ENCODE peak calls at places on chromosomes 5 and 9, in five cellular contexts. One of them, this sample, is unnamed.
A peak's percentile ranks its signal among the peaks of the same experiment; 100 is the strongest.

GRCh38 chr5:145225529-145225928 is 609.6 kb downstream of the PRELID2 start:
- DNase-seq in HepG2: no peak
- DNase-seq in GM23248: no peak
- DNase-seq in substantia nigra: no peak
- DNase-seq in aorta: no peak
- DNase-seq in this sample: no peak

GRCh38 chr5:54021413-54022155 is 288.8 kb downstream of the ARL15 start:
- DNase-seq in substantia nigra: no peak
- DNase-seq in HepG2: no peak
- DNase-seq in GM23248: peak; percentile 15
- DNase-seq in aorta: no peak
- DNase-seq in this sample: no peak

GRCh38 chr5:154779105-154779504 is 23.9 kb downstream of the LARP1 start:
- DNase-seq in substantia nigra: no peak
- DNase-seq in GM23248: peak; percentile 95
- DNase-seq in aorta: no peak
- DNase-seq in HepG2: peak; percentile 77
- DNase-seq in this sample: no peak

GRCh38 chr5:45741110-45741509 is 44.9 kb upstream of the HCN1 start:
- DNase-seq in GM23248: no peak
- DNase-seq in substantia nigra: no peak
- DNase-seq in HepG2: no peak
- DNase-seq in aorta: no peak
- DNase-seq in this sample: no peak

GRCh38 chr9:94140791-94141790 is 56.8 kb downstream of the PTPDC1 start:
- DNase-seq in aorta: no peak
- DNase-seq in GM23248: no peak
- DNase-seq in HepG2: no peak
- DNase-seq in substantia nigra: no peak
- DNase-seq in this sample: no peak

GRCh38 chr5:95812100-95812472 is 10.4 kb downstream of the GLRX start:
- DNase-seq in GM23248: peak; percentile 18
- DNase-seq in HepG2: peak; percentile 77
- DNase-seq in substantia nigra: no peak
- DNase-seq in aorta: peak; percentile 59
- DNase-seq in this sample: no peak

GRCh38 chr9:127206666-127207065 is 57.9 kb upstream of the GARNL3 start:
- DNase-seq in substantia nigra: no peak
- DNase-seq in aorta: no peak
- DNase-seq in GM23248: no peak
- DNase-seq in HepG2: no peak
- DNase-seq in this sample: no peak

GRCh38 chr5:1001406-1002270 is 7.0 kb upstream of the NKD2 start:
- DNase-seq in aorta: peak; percentile 24
- DNase-seq in HepG2: no peak
- DNase-seq in GM23248: no peak
- DNase-seq in substantia nigra: no peak
- DNase-seq in this sample: no peak

GRCh38 chr5:155276231-155276630 is 262.7 kb downstream of the KIF4B start:
- DNase-seq in GM23248: no peak
- DNase-seq in HepG2: no peak
- DNase-seq in aorta: no peak
- DNase-seq in substantia nigra: no peak
- DNase-seq in this sample: no peak

GRCh38 chr5:142529626-142530278 is 156.1 kb downstream of the FGF1 start:
- DNase-seq in HepG2: peak; percentile 59
- DNase-seq in substantia nigra: no peak
- DNase-seq in GM23248: peak; percentile 93
- DNase-seq in aorta: no peak
- DNase-seq in this sample: no peak

GRCh38 chr9:71725590-71726338 is 42.5 kb downstream of the CEMIP2 start:
- DNase-seq in aorta: no peak
- DNase-seq in substantia nigra: no peak
- DNase-seq in HepG2: peak; percentile 95
- DNase-seq in GM23248: peak; percentile 74
- DNase-seq in this sample: no peak

GRCh38 chr5:127412698-127413097 is 104.7 kb upstream of the PRRC1 start:
- DNase-seq in HepG2: no peak
- DNase-seq in GM23248: no peak
- DNase-seq in substantia nigra: no peak
- DNase-seq in aorta: no peak
- DNase-seq in this sample: no peak

GRCh38 chr5:64923151-64923685 is 154.5 kb downstream of the CWC27 start:
- DNase-seq in substantia nigra: no peak
- DNase-seq in HepG2: no peak
- DNase-seq in GM23248: peak; percentile 9
- DNase-seq in aorta: peak; percentile 11
- DNase-seq in this sample: no peak

GRCh38 chr9:69718218-69718617 is 41.6 kb downstream of the PTAR1 start:
- DNase-seq in substantia nigra: no peak
- DNase-seq in GM23248: no peak
- DNase-seq in HepG2: peak; percentile 2
- DNase-seq in aorta: no peak
- DNase-seq in this sample: no peak

GRCh38 chr9:37679649-37680402 is 29.1 kb downstream of the FRMPD1 start:
- DNase-seq in HepG2: no peak
- DNase-seq in aorta: no peak
- DNase-seq in substantia nigra: no peak
- DNase-seq in GM23248: no peak
- DNase-seq in this sample: no peak

GRCh38 chr9:135033487-135033886 is 54.0 kb upstream of the OLFM1 start:
- DNase-seq in aorta: no peak
- DNase-seq in HepG2: no peak
- DNase-seq in GM23248: no peak
- DNase-seq in substantia nigra: no peak
- DNase-seq in this sample: no peak

GRCh38 chr5:172133359-172134029 is 54.5 kb downstream of the STK10 start:
- DNase-seq in substantia nigra: no peak
- DNase-seq in HepG2: no peak
- DNase-seq in aorta: peak; percentile 86
- DNase-seq in GM23248: peak; percentile 99
- DNase-seq in this sample: no peak

GRCh38 chr9:20331095-20331685 is 291.1 kb downstream of the MLLT3 start:
- DNase-seq in HepG2: no peak
- DNase-seq in aorta: no peak
- DNase-seq in substantia nigra: no peak
- DNase-seq in GM23248: no peak
- DNase-seq in this sample: no peak

GRCh38 chr9:129333961-129334743 is 156.1 kb upstream of the IER5L start:
- DNase-seq in substantia nigra: peak; percentile 58
- DNase-seq in HepG2: peak; percentile 94
- DNase-seq in aorta: peak; percentile 98
- DNase-seq in GM23248: peak; percentile 92
- DNase-seq in this sample: peak; percentile 45

GRCh38 chr5:132807163-132807838 is 5.8 kb upstream of the SOWAHA start:
- DNase-seq in HepG2: peak; percentile 99
- DNase-seq in aorta: no peak
- DNase-seq in GM23248: no peak
- DNase-seq in substantia nigra: peak; percentile 20
- DNase-seq in this sample: no peak

GRCh38 chr5:42870882-42871418 is 59.3 kb upstream of the SELENOP start:
- DNase-seq in GM23248: no peak
- DNase-seq in substantia nigra: no peak
- DNase-seq in HepG2: no peak
- DNase-seq in aorta: no peak
- DNase-seq in this sample: no peak

GRCh38 chr9:112970939-112971338 is 41.1 kb downstream of the ZNF883 start:
- DNase-seq in GM23248: peak; percentile 51
- DNase-seq in substantia nigra: no peak
- DNase-seq in HepG2: no peak
- DNase-seq in aorta: no peak
- DNase-seq in this sample: no peak

GRCh38 chr5:174720612-174721521 is 3.5 kb upstream of the MSX2 start:
- DNase-seq in GM23248: peak; percentile 25
- DNase-seq in aorta: no peak
- DNase-seq in substantia nigra: no peak
- DNase-seq in HepG2: peak; percentile 2
- DNase-seq in this sample: no peak

GRCh38 chr5:138743506-138743905 is 9.7 kb upstream of the CTNNA1 start:
- DNase-seq in GM23248: no peak
- DNase-seq in aorta: no peak
- DNase-seq in HepG2: no peak
- DNase-seq in substantia nigra: no peak
- DNase-seq in this sample: no peak

GRCh38 chr5:14509556-14509955 is 72.0 kb upstream of the OTULINL start:
- DNase-seq in substantia nigra: no peak
- DNase-seq in HepG2: no peak
- DNase-seq in aorta: no peak
- DNase-seq in GM23248: no peak
- DNase-seq in this sample: no peak

GRCh38 chr5:151775025-151775606 is 3.4 kb downstream of the G3BP1 start:
- DNase-seq in HepG2: no peak
- DNase-seq in aorta: no peak
- DNase-seq in substantia nigra: no peak
- DNase-seq in GM23248: no peak
- DNase-seq in this sample: no peak

GRCh38 chr5:164302533-164303235 is 797.3 kb downstream of the MAT2B start:
- DNase-seq in HepG2: no peak
- DNase-seq in aorta: no peak
- DNase-seq in substantia nigra: no peak
- DNase-seq in GM23248: no peak
- DNase-seq in this sample: no peak

GRCh38 chr5:169745441-169746146 is 108.5 kb downstream of the DOCK2 start:
- DNase-seq in HepG2: no peak
- DNase-seq in GM23248: peak; percentile 90
- DNase-seq in substantia nigra: no peak
- DNase-seq in aorta: no peak
- DNase-seq in this sample: no peak
- H3K27ac ChIP-seq in HepG2: no peak overlapping the region
- H3K27ac ChIP-seq in GM23248: peak overlapping the region; percentile 64
- H3K27ac ChIP-seq in substantia nigra: no peak overlapping the region
- H3K27ac ChIP-seq in aorta: no peak overlapping the region
- H3K27ac ChIP-seq in this sample: no peak overlapping the region

DNA sequence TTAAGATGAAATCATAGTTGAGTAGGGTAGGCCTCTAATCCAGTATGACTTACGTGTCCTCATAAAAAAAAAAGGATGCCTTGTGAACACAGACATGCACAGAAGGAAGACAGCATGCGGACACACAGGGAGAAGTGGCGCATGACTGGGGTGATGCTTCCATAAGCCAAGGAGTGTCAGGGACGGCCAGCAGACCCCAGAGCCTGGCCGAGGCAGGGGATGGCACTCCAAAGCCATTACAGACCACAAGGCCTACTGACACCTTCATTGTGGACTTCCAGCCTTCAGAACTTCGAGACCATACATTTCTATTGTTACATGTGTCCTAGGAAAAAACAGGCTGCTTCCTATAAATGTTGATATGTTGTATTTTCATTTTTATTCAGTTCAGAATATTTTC is 19.9 kb downstream of the EHMT1 start:
- DNase-seq in GM23248: no peak
- DNase-seq in HepG2: no peak
- DNase-seq in substantia nigra: no peak
- DNase-seq in aorta: no peak
- DNase-seq in this sample: no peak
- H3K27ac ChIP-seq in GM23248: no peak overlapping the region
- H3K27ac ChIP-seq in HepG2: no peak overlapping the region
- H3K27ac ChIP-seq in substantia nigra: no peak overlapping the region
- H3K27ac ChIP-seq in aorta: no peak overlapping the region
- H3K27ac ChIP-seq in this sample: no peak overlapping the region

GRCh38 chr9:121358747-121359146 is 11.3 kb downstream of the STOM start:
- DNase-seq in GM23248: no peak
- DNase-seq in substantia nigra: no peak
- DNase-seq in aorta: no peak
- DNase-seq in HepG2: no peak
- DNase-seq in this sample: no peak

GRCh38 chr9:121357011-121357410 is 13.0 kb downstream of the STOM start:
- DNase-seq in substantia nigra: no peak
- DNase-seq in GM23248: no peak
- DNase-seq in HepG2: no peak
- DNase-seq in aorta: no peak
- DNase-seq in this sample: no peak

GRCh38 chr9:121362813-121363585 is 7.1 kb downstream of the STOM start:
- DNase-seq in HepG2: no peak
- DNase-seq in aorta: no peak
- DNase-seq in GM23248: peak; percentile 85
- DNase-seq in substantia nigra: no peak
- DNase-seq in this sample: no peak

GRCh38 chr9:121360975-121361374 is 9.1 kb downstream of the STOM start:
- DNase-seq in HepG2: no peak
- DNase-seq in GM23248: peak; percentile 94
- DNase-seq in substantia nigra: no peak
- DNase-seq in aorta: no peak
- DNase-seq in this sample: no peak

GRCh38 chr9:121359358-121360294 is 10.4 kb downstream of the STOM start:
- DNase-seq in GM23248: peak; percentile 27
- DNase-seq in aorta: no peak
- DNase-seq in substantia nigra: no peak
- DNase-seq in HepG2: no peak
- DNase-seq in this sample: no peak
- H3K27ac ChIP-seq in GM23248: peak overlapping the region; percentile 87
- H3K27ac ChIP-seq in aorta: peak overlapping the region; percentile 76
- H3K27ac ChIP-seq in substantia nigra: no peak overlapping the region
- H3K27ac ChIP-seq in HepG2: no peak overlapping the region
- H3K27ac ChIP-seq in this sample: no peak overlapping the region

GRCh38 chr5:149801307-149801985 is 71.3 kb downstream of the PPARGC1B start:
- DNase-seq in aorta: no peak
- DNase-seq in GM23248: no peak
- DNase-seq in HepG2: no peak
- DNase-seq in substantia nigra: no peak
- DNase-seq in this sample: no peak

GRCh38 chr5:149800563-149801103 is 70.5 kb downstream of the PPARGC1B start:
- DNase-seq in GM23248: no peak
- DNase-seq in substantia nigra: no peak
- DNase-seq in aorta: no peak
- DNase-seq in HepG2: no peak
- DNase-seq in this sample: no peak

GRCh38 chr5:149803153-149803552 is 73.0 kb downstream of the PPARGC1B start:
- DNase-seq in aorta: no peak
- DNase-seq in substantia nigra: no peak
- DNase-seq in GM23248: no peak
- DNase-seq in HepG2: no peak
- DNase-seq in this sample: no peak

GRCh38 chr5:149803641-149804468 is 73.7 kb downstream of the PPARGC1B start:
- DNase-seq in HepG2: no peak
- DNase-seq in substantia nigra: no peak
- DNase-seq in GM23248: peak; percentile 13
- DNase-seq in aorta: no peak
- DNase-seq in this sample: no peak

GRCh38 chr5:149802008-149802407 is 71.9 kb downstream of the PPARGC1B start:
- DNase-seq in GM23248: no peak
- DNase-seq in HepG2: no peak
- DNase-seq in aorta: no peak
- DNase-seq in substantia nigra: no peak
- DNase-seq in this sample: no peak
- H3K27ac ChIP-seq in GM23248: no peak overlapping the region
- H3K27ac ChIP-seq in HepG2: no peak overlapping the region
- H3K27ac ChIP-seq in aorta: no peak overlapping the region
- H3K27ac ChIP-seq in substantia nigra: no peak overlapping the region
- H3K27ac ChIP-seq in this sample: no peak overlapping the region

GRCh38 chr5:39678533-39678932 is 253.8 kb upstream of the DAB2 start:
- DNase-seq in aorta: no peak
- DNase-seq in GM23248: no peak
- DNase-seq in substantia nigra: no peak
- DNase-seq in HepG2: no peak
- DNase-seq in this sample: no peak
- H3K27ac ChIP-seq in aorta: no peak overlapping the region
- H3K27ac ChIP-seq in GM23248: no peak overlapping the region
- H3K27ac ChIP-seq in substantia nigra: no peak overlapping the region
- H3K27ac ChIP-seq in HepG2: no peak overlapping the region
- H3K27ac ChIP-seq in this sample: no peak overlapping the region

This sample was measured in CD4-positive, alpha-beta T cell.